ENCODE peak calls at places on chromosomes 2 and 18, in six cellular contexts. A is B cell; Q is activated CD8-positive, alpha-beta memory T cell treated with anti-CD3 and anti-CD28 coated beads, Interleukin-2, amount 50 U/mL, for 4 hours; J is HT-29; S is T-helper 2 cell; N is psoas muscle. X is an unnamed sample.

GRCh38 chr2:33502025-33502424 is 25.6 kb downstream of the RASGRP3 start:
- DNase-seq in Q (no peak), J (no peak), S (no peak), A (no peak), N (no peak), X (no peak)

GRCh38 chr18:65235966-65236634 is 514.7 kb upstream of the CDH7 start:
- DNase-seq in A (no peak), N (no peak), Q (no peak), S (no peak), J (no peak), X (no peak)

GRCh38 chr18:11362856-11363255 is 213.5 kb upstream of the PIEZO2 start:
- DNase-seq in Q (no peak), A (no peak), S (no peak), J (no peak), N (no peak), X (no peak)

GRCh38 chr2:238296638-238297457 is 8.4 kb upstream of the PER2 start:
- DNase-seq in A (no peak), J (no peak), Q (no peak), S (no peak), N (no peak), X (no peak)

GRCh38 chr2:109555346-109555900 is 58.3 kb downstream of the SEPTIN10 start:
- DNase-seq in J (no peak), Q (no peak), S (no peak), N (no peak), A (no peak), X (no peak)

GRCh38 chr2:60634443-60634842 is 81.0 kb upstream of the BCL11A start:
- DNase-seq in A (no peak), J (no peak), S (no peak), N (no peak), Q (no peak), X (no peak)

GRCh38 chr2:204452464-204453023 is 92.7 kb upstream of the PARD3B start:
- DNase-seq in A (no peak), Q (no peak), N (peak), J (peak), S (no peak), X (no peak)

GRCh38 chr18:42413870-42414269 is 458.8 kb downstream of the PIK3C3 start:
- DNase-seq in Q (no peak), J (no peak), A (no peak), N (no peak), S (no peak), X (no peak)

GRCh38 chr18:35696307-35696706 is 114.8 kb downstream of the GALNT1 start:
- DNase-seq in Q (no peak), S (no peak), J (no peak), N (no peak), A (no peak), X (no peak)

GRCh38 chr2:108944601-108945241 is 44.3 kb downstream of the EDAR start:
- DNase-seq in Q (no peak), S (no peak), A (no peak), J (no peak), N (no peak), X (no peak)

GRCh38 chr2:73043978-73044832 is 27.3 kb downstream of the SFXN5 start:
- DNase-seq in N (no peak), Q (no peak), A (no peak), S (no peak), J (no peak), X (no peak)

GRCh38 chr2:170525566-170525900 is 189.6 kb upstream of the SP5 start:
- DNase-seq in J (peak), N (peak), A (no peak), S (no peak), Q (no peak), X (no peak)

GRCh38 chr2:74373189-74373588 is 6.9 kb downstream of the DCTN1 start:
- DNase-seq in J (no peak), N (peak), A (peak), Q (no peak), S (no peak), X (no peak)

GRCh38 chr2:42147641-42148274 is 21.4 kb upstream of the EML4 start:
- DNase-seq in Q (no peak), A (no peak), J (no peak), S (no peak), N (no peak), X (no peak)

GRCh38 chr2:204655101-204655500 is 109.8 kb downstream of the PARD3B start:
- DNase-seq in J (no peak), A (no peak), S (no peak), N (no peak), Q (no peak), X (no peak)

GRCh38 chr2:196262606-196263005 is 91.2 kb upstream of the STK17B start:
- DNase-seq in Q (no peak), J (no peak), A (no peak), S (no peak), N (no peak), X (no peak)

GRCh38 chr2:119264781-119265692 is 41.4 kb downstream of the STEAP3 start:
- DNase-seq in Q (no peak), S (no peak), J (peak), A (no peak), N (peak), X (no peak)

GRCh38 chr18:3067213-3068118 is 54.5 kb upstream of the LPIN2 start:
- DNase-seq in A (no peak), J (no peak), S (no peak), N (no peak), Q (no peak), X (no peak)

GRCh38 chr18:74242451-74243096 is 49.2 kb downstream of the CYB5A start:
- DNase-seq in S (no peak), A (no peak), N (no peak), J (peak), Q (no peak), X (no peak)

GRCh38 chr2:65390134-65390533 is 42.3 kb downstream of the SPRED2 start:
- DNase-seq in J (no peak), N (no peak), S (no peak), Q (no peak), A (peak), X (no peak)

GRCh38 chr2:109609352-109610024 is 4.3 kb downstream of the SEPTIN10 start:
- DNase-seq in N (no peak), Q (no peak), J (peak), A (no peak), S (no peak), X (no peak)

GRCh38 chr2:164090533-164090932 is 354.7 kb upstream of the FIGN start:
- DNase-seq in J (no peak), A (no peak), Q (no peak), S (no peak), N (no peak), X (no peak)

X was measured in effector memory CD4-positive, alpha-beta T cell.